ENCODE peak calls at places on chromosomes 7 and 10, in ten cellular contexts. S, R, A, D, T, L, U, I, O and Z are unnamed samples.
A peak's percentile ranks its signal among the peaks of the same experiment; 100 is the strongest.

GRCh38 chr10:99926925-99927718 is 82.6 kb downstream of the DNMBP start:
- DNase-seq in A (peak; percentile 12), S (no peak), R (peak; percentile 91), D (no peak), T (peak; percentile 67), L (no peak), I (peak; percentile 83), O (peak; percentile 91), U (peak; percentile 74), Z (peak; percentile 72)

GRCh38 chr7:143042821-143043271 is 9.3 kb upstream of the OR6V1 start:
- DNase-seq in D (peak; percentile 46), A (no peak), O (no peak), T (peak; percentile 5), S (no peak), U (no peak), R (no peak), L (no peak), I (no peak), Z (no peak)

GRCh38 chr10:124605001-124605370 is 139.2 kb downstream of the FAM53B start:
- DNase-seq in L (no peak), A (no peak), D (no peak), I (no peak), R (no peak), O (no peak), S (no peak), U (no peak), T (no peak), Z (no peak)

GRCh38 chr7:112103246-112103645 is 103.0 kb downstream of the DOCK4 start:
- DNase-seq in T (peak; percentile 95), O (peak; percentile 74), A (no peak), R (peak; percentile 88), U (peak; percentile 8), D (no peak), S (no peak), L (no peak), I (peak; percentile 62), Z (no peak)

GRCh38 chr7:44665531-44666213 is 59.2 kb downstream of the OGDH start:
- DNase-seq in A (no peak), U (no peak), O (no peak), L (no peak), R (peak; percentile 15), T (peak; percentile 97), I (peak; percentile 45), S (peak; percentile 47), D (no peak), Z (no peak)

GRCh38 chr7:30403477-30403876 is 75.1 kb downstream of the NOD1 start:
- DNase-seq in U (peak; percentile 59), O (no peak), S (no peak), A (no peak), T (no peak), R (no peak), D (no peak), I (peak; percentile 38), L (no peak), Z (no peak)

GRCh38 chr10:17206210-17206709 is 4.8 kb upstream of the TRDMT1 start:
- DNase-seq in D (peak; percentile 91), T (peak; percentile 56), A (no peak), U (no peak), L (no peak), R (peak; percentile 76), S (peak; percentile 73), I (peak; percentile 94), O (peak; percentile 42), Z (no peak)

GRCh38 chr10:93211989-93212388 is 138.3 kb downstream of the CYP26A1 start:
- DNase-seq in L (no peak), I (no peak), T (no peak), S (no peak), U (no peak), D (no peak), A (no peak), O (no peak), R (no peak), Z (no peak)

GRCh38 chr10:43128958-43129706 is 9.1 kb upstream of the CSGALNACT2 start:
- DNase-seq in T (peak; percentile 99), U (no peak), S (peak; percentile 94), A (no peak), R (peak; percentile 77), L (no peak), I (peak; percentile 80), D (peak; percentile 81), O (peak; percentile 38), Z (no peak)